ENCODE peak calls at places on chromosomes 11 and 22, in six cellular contexts. Y, S, O, G, V and W are unnamed samples.

GRCh38 chr11:112212290-112212689 is 13.9 kb upstream of the PTS start:
- DNase-seq in G (peak; percentile 20), O (no peak), Y (no peak), V (no peak), S (no peak), W (no peak)

GRCh38 chr22:28799125-28799833 is 1.1 kb downstream of the XBP1 start:
- DNase-seq in V (peak; percentile 92), Y (peak; percentile 95), G (peak; percentile 96), S (no peak), O (peak; percentile 51), W (peak; percentile 95)

GRCh38 chr11:103530257-103530656 is 421.0 kb downstream of the DYNC2H1 start:
- DNase-seq in S (no peak), G (peak; percentile 32), V (no peak), O (no peak), Y (peak; percentile 52), W (peak; percentile 6)

GRCh38 chr11:1573847-1574255 is 1.8 kb upstream of the DUSP8 start:
- DNase-seq in Y (no peak), G (no peak), S (no peak), O (peak; percentile 55), V (no peak), W (no peak)

GRCh38 chr22:35150163-35151107 is 84.5 kb downstream of the ISX start:
- DNase-seq in O (peak; percentile 20), S (peak; percentile 82), Y (peak; percentile 55), V (no peak), G (peak; percentile 42), W (peak; percentile 10)

GRCh38 chr11:116169776-116170175 is 603.0 kb downstream of the BUD13 start:
- DNase-seq in S (no peak), O (no peak), Y (no peak), V (no peak), G (no peak), W (no peak)

GRCh38 chr22:38881464-38881871 is 9.5 kb upstream of the CBX6 start:
- DNase-seq in Y (peak; percentile 93), V (no peak), O (no peak), S (no peak), G (peak; percentile 81), W (peak; percentile 97)

GRCh38 chr11:45155058-45155551 is 8.7 kb downstream of the PRDM11 start:
- DNase-seq in G (peak; percentile 22), S (no peak), Y (peak; percentile 54), V (no peak), O (no peak), W (no peak)

GRCh38 chr22:46073683-46074504 is 76.4 kb upstream of the PPARA start:
- DNase-seq in G (peak; percentile 42), V (no peak), O (no peak), Y (peak; percentile 59), S (peak; percentile 73), W (no peak)

GRCh38 chr22:46453006-46453828 is 84.2 kb downstream of the CELSR1 start:
- DNase-seq in S (no peak), O (no peak), V (no peak), G (no peak), Y (peak; percentile 21), W (no peak)

GRCh38 chr11:133910101-133910500 is 46.7 kb downstream of the IGSF9B start:
- DNase-seq in O (no peak), Y (no peak), S (no peak), V (no peak), G (no peak), W (no peak)

GRCh38 chr22:22429374-22430108 is 79.0 kb downstream of the ZNF280B start:
- DNase-seq in O (no peak), Y (peak; percentile 2), V (no peak), S (no peak), G (no peak), W (no peak)

GRCh38 chr11:20443596-20443995 is 56.1 kb downstream of the PRMT3 start:
- DNase-seq in O (peak; percentile 2), Y (peak; percentile 52), S (no peak), G (peak; percentile 28), V (no peak), W (peak; percentile 49)

GRCh38 chr22:45890351-45890635 is 86.7 kb downstream of the WNT7B start:
- DNase-seq in O (no peak), G (no peak), V (no peak), S (no peak), Y (no peak), W (no peak)

GRCh38 chr11:83881428-83881827 is 595.3 kb upstream of the CCDC90B start:
- DNase-seq in O (no peak), G (no peak), S (no peak), Y (no peak), V (no peak), W (no peak)

GRCh38 chr11:7520011-7520942 is 6.5 kb downstream of the PPFIBP2 start:
- DNase-seq in O (no peak), V (no peak), Y (no peak), G (no peak), S (no peak), W (no peak)

GRCh38 chr22:40416636-40417035 is 46.2 kb downstream of the SGSM3 start:
- DNase-seq in V (no peak), O (no peak), G (no peak), Y (no peak), S (no peak), W (no peak)

GRCh38 chr11:75578977-75579376 is 16.9 kb downstream of the SERPINH1 start:
- DNase-seq in G (peak; percentile 54), O (no peak), S (no peak), Y (no peak), V (no peak), W (no peak)

GRCh38 chr11:75577198-75577597 is 15.1 kb downstream of the SERPINH1 start:
- DNase-seq in V (no peak), S (no peak), O (no peak), G (peak; percentile 38), Y (no peak), W (no peak)

GRCh38 chr11:75576445-75577049 is 14.5 kb downstream of the SERPINH1 start:
- DNase-seq in O (no peak), Y (peak; percentile 82), V (no peak), S (no peak), G (peak; percentile 63), W (peak; percentile 65)

GRCh38 chr11:75574698-75575265 is 12.7 kb downstream of the SERPINH1 start:
- DNase-seq in V (no peak), Y (no peak), O (no peak), S (no peak), G (no peak), W (no peak)

GRCh38 chr11:75576017-75576416 is 14.0 kb downstream of the SERPINH1 start:
- DNase-seq in S (no peak), Y (no peak), O (no peak), G (no peak), V (no peak), W (no peak)
- H3K27ac ChIP-seq in S (no peak overlapping the region), Y (no peak overlapping the region), O (no peak overlapping the region), G (peak overlapping the region; percentile 8), V (peak overlapping the region; percentile 49), W (no peak overlapping the region)

GRCh38 chr22:30209642-30210041 is 36.9 kb downstream of the LIF start:
- DNase-seq in S (no peak), G (no peak), O (no peak), Y (no peak), V (no peak), W (no peak)
- H3K4me1 ChIP-seq in S (peaks cover 4% of the 10 kb centered on the region), G (peaks cover 50% of the 10 kb centered on the region), O (peaks cover 87% of the 10 kb centered on the region), Y (peaks cover 6% of the 10 kb centered on the region), V (peaks cover 19% of the 10 kb centered on the region), W (peaks cover 49% of the 10 kb centered on the region)

GRCh38 chr22:23892130-23892529 is 2.1 kb upstream of the MIF start:
- DNase-seq in O (no peak), V (no peak), G (no peak), S (no peak), Y (no peak), W (no peak)
- H3K27ac ChIP-seq in O (no peak overlapping the region), V (no peak overlapping the region), G (no peak overlapping the region), S (no peak overlapping the region), Y (no peak overlapping the region), W (no peak overlapping the region)

GRCh38 chr11:48056325-48057183 is 76.2 kb downstream of the PTPRJ start:
- DNase-seq in Y (no peak), O (no peak), S (no peak), G (no peak), V (no peak), W (no peak)
- H3K4me1 ChIP-seq in Y (peaks cover 11% of the 10 kb centered on the region), O (peaks cover 42% of the 10 kb centered on the region), S (peaks cover 31% of the 10 kb centered on the region), G (peaks cover 23% of the 10 kb centered on the region), V (peaks cover 11% of the 10 kb centered on the region), W (peaks cover 19% of the 10 kb centered on the region)

GRCh38 chr11:72012091-72012630 is 13.5 kb downstream of the IL18BP start:
- DNase-seq in O (no peak), G (no peak), Y (no peak), S (no peak), V (no peak), W (no peak)
- H3K27ac ChIP-seq in O (no peak overlapping the region), G (no peak overlapping the region), Y (no peak overlapping the region), S (no peak overlapping the region), V (peak overlapping the region; percentile 76), W (peak overlapping the region; percentile 53)

GRCh38 chr11:65576232-65576866 is 496 bp downstream of the EHBP1L1 start:
- DNase-seq in G (no peak), V (no peak), O (no peak), Y (no peak), S (no peak), W (no peak)
- H3K4me1 ChIP-seq in G (peaks cover 33% of the 10 kb centered on the region), V (peaks cover 54% of the 10 kb centered on the region), O (peaks cover 45% of the 10 kb centered on the region), Y (peaks cover 18% of the 10 kb centered on the region), S (peaks cover 71% of the 10 kb centered on the region), W (peaks cover 41% of the 10 kb centered on the region)